ENCODE peak calls at places on chromosome 2, in ten cellular contexts. P is LNCaP clone FGC, A is IMR-90, O is foreskin fibroblast, J is vagina, S is A549, I is epithelial cell of esophagus, K is tibial artery, V is AG09309, U is cardiac muscle cell. Y is an unnamed sample.

GRCh38 chr2:98608962-98609604 is 694 bp downstream of the UNC50 start:
- DNase-seq in P (no peak), A (peak), O (peak), J (no peak), S (peak), I (peak), K (no peak), V (no peak), U (peak), Y (no peak)

GRCh38 chr2:108854484-108854883 is 67.9 kb downstream of the CCDC138 start:
- DNase-seq in P (no peak), A (no peak), O (no peak), J (no peak), S (no peak), I (no peak), K (no peak), V (no peak), U (no peak), Y (no peak)

GRCh38 chr2:189641565-189641964 is 19.7 kb upstream of the ASNSD1 start:
- DNase-seq in P (no peak), A (peak), O (peak), J (no peak), S (no peak), I (peak), K (no peak), V (no peak), U (no peak), Y (no peak)

GRCh38 chr2:5689790-5690189 is 2.4 kb upstream of the SOX11 start:
- DNase-seq in P (no peak), A (no peak), O (no peak), J (no peak), S (no peak), I (no peak), K (no peak), V (no peak), U (no peak), Y (no peak)

GRCh38 chr2:73282924-73283544 is 1.2 kb downstream of the FBXO41 start:
- DNase-seq in P (no peak), A (no peak), O (no peak), J (no peak), S (no peak), I (no peak), K (no peak), V (no peak), U (no peak), Y (no peak)

GRCh38 chr2:121363632-121364420 is 78.8 kb upstream of the TFCP2L1 start:
- DNase-seq in P (peak), A (peak), O (peak), J (no peak), S (peak), I (peak), K (no peak), V (peak), U (no peak), Y (no peak)

GRCh38 chr2:238141541-238142318 is 3.3 kb downstream of the KLHL30 start:
- DNase-seq in P (peak), A (no peak), O (peak), J (no peak), S (peak), I (peak), K (no peak), V (no peak), U (no peak), Y (peak)

GRCh38 chr2:95343429-95344207 is 46.5 kb downstream of the KCNIP3 start:
- DNase-seq in P (no peak), A (no peak), O (no peak), J (no peak), S (no peak), I (peak), K (peak), V (no peak), U (no peak), Y (no peak)

GRCh38 chr2:226756131-226756530 is 43.5 kb downstream of the IRS1 start:
- DNase-seq in P (no peak), A (peak), O (peak), J (no peak), S (peak), I (peak), K (no peak), V (no peak), U (no peak), Y (no peak)

GRCh38 chr2:207939342-207940108 is 85.8 kb downstream of the PLEKHM3 start:
- DNase-seq in P (no peak), A (no peak), O (no peak), J (no peak), S (no peak), I (peak), K (no peak), V (no peak), U (no peak), Y (no peak)

GRCh38 chr2:183389546-183390080 is 265.4 kb downstream of the NUP35 start:
- DNase-seq in P (no peak), A (no peak), O (no peak), J (no peak), S (no peak), I (no peak), K (no peak), V (no peak), U (no peak), Y (no peak)

GRCh38 chr2:235366847-235367246 is 127.0 kb upstream of the AGAP1 start:
- DNase-seq in P (no peak), A (no peak), O (no peak), J (no peak), S (no peak), I (peak), K (no peak), V (no peak), U (no peak), Y (no peak)

GRCh38 chr2:160207804-160208661 is 8.0 kb upstream of the ITGB6 start:
- DNase-seq in P (no peak), A (peak), O (peak), J (no peak), S (peak), I (peak), K (peak), V (peak), U (no peak), Y (peak)

GRCh38 chr2:21821697-21822227 is 698.0 kb downstream of the TDRD15 start:
- DNase-seq in P (no peak), A (peak), O (peak), J (no peak), S (no peak), I (no peak), K (no peak), V (no peak), U (no peak), Y (no peak)

GRCh38 chr2:1747065-1747941 is 3.0 kb upstream of the PXDN start:
- DNase-seq in P (no peak), A (no peak), O (no peak), J (no peak), S (no peak), I (no peak), K (no peak), V (no peak), U (no peak), Y (no peak)

GRCh38 chr2:173431191-173431590 is 76.5 kb downstream of the CDCA7 start:
- DNase-seq in P (no peak), A (no peak), O (no peak), J (no peak), S (no peak), I (no peak), K (no peak), V (no peak), U (no peak), Y (no peak)

GRCh38 chr2:83112863-83113262 is 1346.2 kb downstream of the SUCLG1 start:
- DNase-seq in P (no peak), A (peak), O (peak), J (no peak), S (no peak), I (no peak), K (no peak), V (no peak), U (no peak), Y (no peak)

GRCh38 chr2:173874003-173874898 is 90.9 kb downstream of the SP3 start:
- DNase-seq in P (no peak), A (no peak), O (no peak), J (no peak), S (no peak), I (no peak), K (no peak), V (no peak), U (no peak), Y (no peak)

GRCh38 chr2:233477548-233478433 is 88.8 kb downstream of the USP40 start:
- DNase-seq in P (no peak), A (no peak), O (no peak), J (peak), S (no peak), I (no peak), K (no peak), V (no peak), U (no peak), Y (no peak)

GRCh38 chr2:198173242-198173641 is 368.8 kb downstream of the PLCL1 start:
- DNase-seq in P (no peak), A (no peak), O (no peak), J (no peak), S (no peak), I (no peak), K (no peak), V (no peak), U (peak), Y (no peak)

GRCh38 chr2:237336131-237336530 is 77.8 kb downstream of the COL6A3 start:
- DNase-seq in P (no peak), A (no peak), O (no peak), J (no peak), S (no peak), I (no peak), K (no peak), V (no peak), U (no peak), Y (no peak)

GRCh38 chr2:210004893-210005292 is 2.5 kb downstream of the RPE start:
- DNase-seq in P (no peak), A (no peak), O (no peak), J (no peak), S (no peak), I (no peak), K (no peak), V (no peak), U (no peak), Y (no peak)

GRCh38 chr2:237733677-237734300 is 64.8 kb upstream of the RBM44 start:
- DNase-seq in P (peak), A (no peak), O (no peak), J (no peak), S (no peak), I (no peak), K (no peak), V (no peak), U (peak), Y (no peak)

GRCh38 chr2:207338220-207338607 is 172.5 kb upstream of the KLF7 start:
- DNase-seq in P (no peak), A (no peak), O (no peak), J (no peak), S (no peak), I (peak), K (no peak), V (no peak), U (no peak), Y (no peak)

GRCh38 chr2:100819365-100820345 is at the start of gene NPAS2:
- DNase-seq in P (no peak), A (peak), O (peak), J (no peak), S (peak), I (peak), K (no peak), V (no peak), U (peak), Y (no peak)

GRCh38 chr2:64607381-64607780 is 46.3 kb downstream of the SERTAD2 start:
- DNase-seq in P (no peak), A (no peak), O (no peak), J (no peak), S (no peak), I (no peak), K (no peak), V (no peak), U (no peak), Y (no peak)

GRCh38 chr2:15772196-15772595 is 168.2 kb upstream of the MYCN start:
- DNase-seq in P (no peak), A (no peak), O (no peak), J (no peak), S (no peak), I (no peak), K (no peak), V (no peak), U (no peak), Y (no peak)

GRCh38 chr2:235148201-235149170 is 196.7 kb downstream of the SH3BP4 start:
- DNase-seq in P (no peak), A (no peak), O (no peak), J (peak), S (no peak), I (no peak), K (no peak), V (no peak), U (no peak), Y (no peak)

GRCh38 chr2:160028431-160029269 is 33.8 kb downstream of the PLA2R1 start:
- DNase-seq in P (no peak), A (peak), O (peak), J (no peak), S (no peak), I (no peak), K (no peak), V (peak), U (no peak), Y (no peak)

GRCh38 chr2:168567840-168568239 is 111.8 kb downstream of the CERS6 start:
- DNase-seq in P (no peak), A (no peak), O (no peak), J (no peak), S (no peak), I (no peak), K (no peak), V (no peak), U (no peak), Y (no peak)

GRCh38 chr2:48736251-48736650 is 19.3 kb downstream of the LHCGR start:
- DNase-seq in P (no peak), A (no peak), O (no peak), J (no peak), S (no peak), I (no peak), K (no peak), V (no peak), U (no peak), Y (no peak)

GRCh38 chr2:48733067-48733503 is 22.4 kb downstream of the LHCGR start:
- DNase-seq in P (peak), A (no peak), O (no peak), J (no peak), S (no peak), I (no peak), K (no peak), V (no peak), U (no peak), Y (no peak)

GRCh38 chr2:48734576-48735303 is 20.8 kb downstream of the LHCGR start:
- DNase-seq in P (no peak), A (no peak), O (peak), J (no peak), S (no peak), I (no peak), K (no peak), V (no peak), U (no peak), Y (no peak)

DNA sequence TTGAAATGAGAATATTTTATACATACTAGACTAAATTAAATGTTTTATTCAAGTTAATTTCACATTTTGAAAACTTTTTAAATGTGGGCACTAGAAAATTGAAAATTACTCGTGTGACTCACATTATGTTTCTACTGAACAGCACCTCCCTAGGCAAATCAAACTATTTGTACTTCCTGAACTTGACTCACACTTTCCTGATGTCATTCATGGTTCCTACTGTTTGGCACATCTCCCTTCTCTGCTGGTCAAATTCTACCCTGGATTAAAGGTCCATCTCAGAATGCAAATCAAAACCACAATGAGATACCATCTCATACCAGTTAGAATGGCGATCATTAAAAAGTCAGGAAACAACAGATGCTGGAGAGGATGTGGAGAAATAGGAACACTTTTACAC is 16.7 kb downstream of the LHCGR start:
- DNase-seq in P (no peak), A (peak), O (no peak), J (no peak), S (peak), I (peak), K (no peak), V (no peak), U (no peak), Y (no peak)
- TF ChIP-seq CTCF in P (no peak), A (no peak), O (no peak), J (no peak), S (no peak), I (no peak), K (no peak), V (no peak), U (no peak), Y (no peak)

DNA sequence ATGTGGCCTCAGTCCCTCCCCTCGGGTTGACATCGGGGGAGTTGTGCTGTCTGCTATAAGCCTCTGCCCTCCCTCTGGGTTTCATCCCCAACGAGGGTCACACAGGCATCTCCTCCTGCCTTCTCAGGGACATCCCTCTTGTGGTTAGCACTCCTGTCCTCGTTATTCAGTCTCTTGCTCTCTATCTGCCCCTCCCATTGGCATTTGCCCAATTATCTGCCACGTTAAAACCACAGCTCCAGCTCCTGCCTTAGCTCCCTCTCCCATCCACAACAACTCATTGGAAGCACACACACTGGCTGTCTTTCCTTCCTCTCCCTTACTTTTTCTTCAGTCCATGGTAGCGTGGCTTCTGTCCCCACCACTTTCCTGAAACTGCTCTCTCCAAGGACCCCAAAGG is 184.4 kb downstream of the CYP26B1 start:
- DNase-seq in P (no peak), A (no peak), O (peak), J (no peak), S (no peak), I (peak), K (no peak), V (no peak), U (no peak), Y (no peak)
- H3K4me3 ChIP-seq in P (no peak), A (no peak), O (no peak), J (no peak), S (no peak), I (no peak), K (no peak), V (no peak), U (no peak), Y (no peak)

GRCh38 chr2:119525574-119525973 is 1.3 kb upstream of the SCTR start:
- DNase-seq in P (no peak), A (no peak), O (no peak), J (no peak), S (no peak), I (no peak), K (no peak), V (no peak), U (no peak), Y (no peak)

GRCh38 chr2:119521437-119521825 is 2.9 kb downstream of the SCTR start:
- DNase-seq in P (no peak), A (no peak), O (no peak), J (no peak), S (no peak), I (no peak), K (no peak), V (no peak), U (no peak), Y (no peak)

GRCh38 chr2:119522561-119523110 is 1.6 kb downstream of the SCTR start:
- DNase-seq in P (no peak), A (no peak), O (no peak), J (no peak), S (no peak), I (no peak), K (no peak), V (no peak), U (no peak), Y (no peak)

GRCh38 chr2:119523383-119523958 is 812 bp downstream of the SCTR start:
- DNase-seq in P (no peak), A (no peak), O (no peak), J (no peak), S (no peak), I (no peak), K (no peak), V (no peak), U (no peak), Y (no peak)

GRCh38 chr2:119523959-119524694 is at the start of gene SCTR:
- DNase-seq in P (no peak), A (no peak), O (no peak), J (no peak), S (peak), I (no peak), K (no peak), V (no peak), U (peak), Y (no peak)
- TF ChIP-seq CTCF in P (no peak), A (no peak), O (no peak), J (no peak), S (no peak), I (no peak), K (no peak), V (no peak), U (no peak), Y (no peak)

GRCh38 chr2:85719609-85720240 is 25.6 kb downstream of the GNLY start:
- DNase-seq in P (no peak), A (no peak), O (no peak), J (no peak), S (no peak), I (no peak), K (no peak), V (no peak), U (peak), Y (no peak)

GRCh38 chr2:85716346-85716880 is 22.3 kb downstream of the GNLY start:
- DNase-seq in P (no peak), A (no peak), O (no peak), J (no peak), S (no peak), I (no peak), K (no peak), V (no peak), U (peak), Y (no peak)

GRCh38 chr2:85718885-85719487 is 24.8 kb downstream of the GNLY start:
- DNase-seq in P (no peak), A (no peak), O (no peak), J (no peak), S (no peak), I (no peak), K (no peak), V (no peak), U (no peak), Y (no peak)

GRCh38 chr2:85718006-85718391 is 23.8 kb downstream of the GNLY start:
- DNase-seq in P (no peak), A (no peak), O (peak), J (no peak), S (no peak), I (no peak), K (no peak), V (no peak), U (no peak), Y (no peak)

GRCh38 chr2:85717308-85718005 is 23.3 kb downstream of the GNLY start:
- DNase-seq in P (no peak), A (peak), O (peak), J (no peak), S (no peak), I (no peak), K (no peak), V (peak), U (no peak), Y (peak)
- H3K4me3 ChIP-seq in P (no peak), A (no peak), O (no peak), J (no peak), S (no peak), I (no peak), K (no peak), V (no peak), U (no peak), Y (no peak)

GRCh38 chr2:137096693-137097092 is 331.3 kb downstream of the THSD7B start:
- DNase-seq in P (no peak), A (no peak), O (no peak), J (no peak), S (no peak), I (peak), K (no peak), V (no peak), U (no peak), Y (no peak)
- TF ChIP-seq CTCF in P (no peak), A (no peak), O (peak), J (no peak), S (no peak), I (peak), K (no peak), V (no peak), U (no peak), Y (no peak)

DNA sequence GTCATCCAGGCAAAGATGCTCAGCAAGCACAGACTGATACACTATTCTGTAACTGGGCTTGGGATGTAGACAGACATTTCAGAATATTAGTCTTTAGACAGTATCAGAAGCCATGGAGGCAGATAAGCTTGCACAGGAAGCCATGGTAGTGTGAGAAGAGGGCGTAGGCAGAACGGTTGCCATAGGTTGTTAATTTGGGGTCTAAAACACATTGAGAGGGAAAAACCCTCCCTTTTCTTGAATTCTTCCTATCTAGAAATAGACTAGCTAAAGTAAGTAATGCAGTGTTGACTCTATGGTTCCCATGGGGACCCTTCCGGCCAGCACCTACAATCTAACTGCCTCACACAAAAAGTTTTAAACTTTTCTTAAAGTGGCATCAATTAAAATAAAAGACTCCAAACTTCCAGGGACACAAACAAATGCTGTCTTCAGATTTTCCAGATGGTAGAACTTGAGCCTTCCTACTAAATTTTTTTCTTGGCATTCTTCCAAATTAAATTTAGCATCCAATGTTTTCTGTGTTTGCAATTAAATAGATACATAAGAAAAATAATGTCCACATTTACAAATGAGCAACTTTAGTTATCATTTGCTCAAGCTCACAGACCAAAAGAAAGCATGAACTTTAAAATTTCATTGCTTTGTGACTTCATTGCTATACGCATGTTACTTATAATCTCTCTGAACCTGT is 1.9 kb downstream of the PRKRA start:
- DNase-seq in P (no peak), A (no peak), O (no peak), J (no peak), S (no peak), I (no peak), K (no peak), V (no peak), U (no peak), Y (no peak)
- H3K4me3 ChIP-seq in P (peak), A (no peak), O (no peak), J (peak), S (peak), I (peak), K (peak), V (no peak), U (peak), Y (peak)

Y was measured in HFF-Myc.